ENCODE peak calls at places on chromosomes 11 and 22, in seven cellular contexts. X, B, D, O, C, H and N are unnamed samples.

GRCh38 chr22:31857247-31857646 is 87.1 kb upstream of the YWHAH start:
- DNase-seq in X (no peak), D (peak), B (no peak), C (no peak), O (no peak), H (peak), N (no peak)

GRCh38 chr22:49883294-49883640 is 29.6 kb downstream of the ZBED4 start:
- DNase-seq in H (no peak), O (no peak), B (no peak), X (no peak), D (no peak), C (no peak), N (no peak)

GRCh38 chr11:86800956-86801264 is 568 bp downstream of the PRSS23 start:
- DNase-seq in H (no peak), B (no peak), X (no peak), O (no peak), C (no peak), D (no peak), N (no peak)

GRCh38 chr11:26150046-26150445 is 181.9 kb upstream of the ANO3 start:
- DNase-seq in B (no peak), C (no peak), H (no peak), O (no peak), X (no peak), D (no peak), N (no peak)

GRCh38 chr11:120390585-120390922 is 54.3 kb downstream of the ARHGEF12 start:
- DNase-seq in B (no peak), X (no peak), H (no peak), C (no peak), O (no peak), D (no peak), N (no peak)

GRCh38 chr11:70306586-70307033 is 36.1 kb downstream of the PPFIA1 start:
- DNase-seq in D (no peak), O (no peak), H (no peak), C (no peak), B (no peak), X (no peak), N (no peak)

GRCh38 chr11:120645639-120646038 is 134.1 kb downstream of the GRIK4 start:
- DNase-seq in C (no peak), O (no peak), D (peak), X (peak), H (peak), B (peak), N (peak)

GRCh38 chr11:12871788-12872321 is 137.3 kb upstream of the RASSF10 start:
- DNase-seq in H (no peak), X (peak), C (no peak), O (no peak), D (no peak), B (no peak), N (no peak)

GRCh38 chr11:17502630-17503029 is 26.0 kb upstream of the ABCC8 start:
- DNase-seq in X (no peak), B (no peak), C (no peak), H (no peak), D (no peak), O (no peak), N (no peak)

GRCh38 chr11:108221981-108222685 is at the start of gene NPAT:
- DNase-seq in X (no peak), C (no peak), B (peak), O (no peak), D (no peak), H (no peak), N (no peak)

GRCh38 chr22:31646186-31647019 is 15.6 kb downstream of the PISD start:
- DNase-seq in O (peak), H (no peak), D (no peak), B (peak), C (no peak), X (peak), N (no peak)

GRCh38 chr22:38792833-38793232 is 1.1 kb downstream of the DNAL4 start:
- DNase-seq in C (no peak), D (no peak), X (peak), H (no peak), B (peak), O (peak), N (no peak)

GRCh38 chr11:120715239-120715638 is 203.7 kb downstream of the GRIK4 start:
- DNase-seq in O (no peak), C (no peak), D (no peak), H (no peak), X (peak), B (no peak), N (no peak)

GRCh38 chr22:28917747-28918543 is 34.6 kb downstream of the ZNRF3 start:
- DNase-seq in B (peak), D (no peak), O (no peak), X (peak), H (no peak), C (no peak), N (no peak)

GRCh38 chr11:43736502-43737193 is 56.1 kb downstream of the HSD17B12 start:
- DNase-seq in H (no peak), O (no peak), D (no peak), B (peak), X (peak), C (no peak), N (no peak)

GRCh38 chr22:25741692-25742626 is at the start of gene MYO18B:
- DNase-seq in C (no peak), X (peak), B (no peak), O (no peak), D (no peak), H (no peak), N (no peak)

GRCh38 chr11:93843906-93844305 is 6.5 kb downstream of the VSTM5 start:
- DNase-seq in X (no peak), O (no peak), C (no peak), H (no peak), D (no peak), B (no peak), N (no peak)

GRCh38 chr11:116890193-116890592 is 52.8 kb upstream of the APOA1 start:
- DNase-seq in O (no peak), X (no peak), B (no peak), H (no peak), C (peak), D (no peak), N (no peak)

GRCh38 chr11:102761646-102762238 is 18.7 kb downstream of the MMP10 start:
- DNase-seq in O (peak), H (no peak), B (peak), C (no peak), D (no peak), X (no peak), N (no peak)

GRCh38 chr11:7021318-7021717 is 1.0 kb downstream of the NLRP14 start:
- DNase-seq in X (no peak), O (no peak), H (no peak), C (no peak), B (no peak), D (no peak), N (no peak)

GRCh38 chr11:80109031-80109430 is 668.2 kb upstream of the TENM4 start:
- DNase-seq in H (no peak), D (no peak), B (no peak), C (no peak), O (no peak), X (no peak), N (no peak)

GRCh38 chr22:23388492-23389009 is 191.5 kb downstream of the IGLL1 start:
- DNase-seq in O (no peak), H (no peak), X (no peak), C (no peak), D (peak), B (no peak), N (no peak)

GRCh38 chr22:37498289-37498909 is 12.2 kb upstream of the MFNG start:
- DNase-seq in O (peak), X (no peak), C (peak), H (peak), D (peak), B (no peak), N (peak)

GRCh38 chr22:27639180-27640086 is 162.1 kb downstream of the MN1 start:
- DNase-seq in D (no peak), X (no peak), C (no peak), O (no peak), H (no peak), B (no peak), N (no peak)

GRCh38 chr11:1103401-1104360 is 29.0 kb downstream of the MUC2 start:
- DNase-seq in X (no peak), B (no peak), O (no peak), D (no peak), H (no peak), C (no peak), N (peak)

GRCh38 chr11:59510917-59511589 is at the start of gene OR4D9:
- DNase-seq in B (no peak), C (peak), D (no peak), H (no peak), X (peak), O (peak), N (no peak)

GRCh38 chr11:19344661-19345518 is 104.1 kb upstream of the E2F8 start:
- DNase-seq in C (no peak), D (peak), O (peak), X (peak), H (peak), B (peak), N (peak)

GRCh38 chr22:30459206-30460052 is 12.4 kb downstream of the SEC14L3 start:
- DNase-seq in D (peak), O (no peak), C (no peak), B (peak), H (no peak), X (peak), N (no peak)

GRCh38 chr22:42699281-42699681 is 21.4 kb downstream of the A4GALT start:
- DNase-seq in X (no peak), D (no peak), O (no peak), C (no peak), B (no peak), H (no peak), N (no peak)

GRCh38 chr11:29293825-29294224 is 723.0 kb downstream of the KCNA4 start:
- DNase-seq in D (no peak), C (no peak), B (peak), X (peak), H (no peak), O (peak), N (no peak)

GRCh38 chr11:457071-457760 is 7.1 kb downstream of the PTDSS2 start:
- DNase-seq in B (no peak), C (peak), X (no peak), D (peak), O (no peak), H (no peak), N (peak)

GRCh38 chr11:117072517-117073218 is 25.6 kb downstream of the SIK3 start:
- DNase-seq in H (no peak), B (peak), D (no peak), C (no peak), O (peak), X (peak), N (no peak)